ENCODE peak calls at places on chromosomes 3 and 15, in seven cellular contexts. N is GM23338, L is astrocyte, H is small intestine, S is hepatocyte, B is AG04450, U is A549. V is an unnamed sample.

GRCh38 chr3:25354071-25354470 is 74.0 kb upstream of the RARB start:
- DNase-seq in N (no peak), L (peak), H (no peak), S (no peak), B (no peak), U (no peak), V (peak)

GRCh38 chr15:88375234-88375926 is 91.8 kb downstream of the MRPL46 start:
- DNase-seq in N (peak), L (peak), H (no peak), S (peak), B (peak), U (peak), V (peak)

GRCh38 chr3:72448375-72448823 is 399.8 kb downstream of the SHQ1 start:
- DNase-seq in N (no peak), L (no peak), H (no peak), S (no peak), B (no peak), U (no peak), V (no peak)

GRCh38 chr3:173932624-173933023 is 535.1 kb downstream of the NLGN1 start:
- DNase-seq in N (no peak), L (peak), H (no peak), S (peak), B (no peak), U (no peak), V (peak)

GRCh38 chr3:54353547-54354339 is 231.4 kb downstream of the CACNA2D3 start:
- DNase-seq in N (no peak), L (no peak), H (no peak), S (no peak), B (no peak), U (no peak), V (no peak)

GRCh38 chr15:92907880-92908279 is 7.8 kb downstream of the CHD2 start:
- DNase-seq in N (no peak), L (peak), H (no peak), S (peak), B (peak), U (no peak), V (peak)

GRCh38 chr3:41328916-41329315 is 129.6 kb downstream of the CTNNB1 start:
- DNase-seq in N (no peak), L (peak), H (no peak), S (no peak), B (no peak), U (no peak), V (no peak)

GRCh38 chr3:151561878-151562277 is 101.0 kb upstream of the IGSF10 start:
- DNase-seq in N (no peak), L (peak), H (no peak), S (no peak), B (no peak), U (no peak), V (no peak)

GRCh38 chr3:152325136-152325535 is 56.4 kb downstream of the MBNL1 start:
- DNase-seq in N (no peak), L (no peak), H (no peak), S (no peak), B (no peak), U (no peak), V (no peak)

GRCh38 chr3:187265461-187265955 is 26.0 kb downstream of the MASP1 start:
- DNase-seq in N (no peak), L (no peak), H (no peak), S (peak), B (no peak), U (no peak), V (no peak)

GRCh38 chr3:174436367-174436766 is 422.8 kb upstream of the NAALADL2 start:
- DNase-seq in N (no peak), L (no peak), H (no peak), S (no peak), B (no peak), U (no peak), V (no peak)

GRCh38 chr3:188915137-188915536 is 256.6 kb upstream of the TPRG1 start:
- DNase-seq in N (no peak), L (peak), H (no peak), S (no peak), B (no peak), U (no peak), V (no peak)

GRCh38 chr15:101057841-101058407 is 138.8 kb downstream of the LRRK1 start:
- DNase-seq in N (no peak), L (no peak), H (no peak), S (peak), B (no peak), U (no peak), V (no peak)

GRCh38 chr3:94004301-94004910 is 24.0 kb downstream of the STX19 start:
- DNase-seq in N (peak), L (peak), H (peak), S (peak), B (peak), U (peak), V (no peak)

GRCh38 chr3:39205919-39206516 is 13.6 kb upstream of the XIRP1 start:
- DNase-seq in N (no peak), L (no peak), H (no peak), S (no peak), B (no peak), U (no peak), V (no peak)

GRCh38 chr3:106281231-106281630 is 412.4 kb upstream of the CBLB start:
- DNase-seq in N (no peak), L (peak), H (no peak), S (peak), B (peak), U (no peak), V (no peak)

GRCh38 chr15:46091860-46092450 is 457.1 kb downstream of the SQOR start:
- DNase-seq in N (peak), L (no peak), H (peak), S (peak), B (peak), U (peak), V (no peak)

GRCh38 chr15:58933311-58934113 is at the start of gene SLTM:
- DNase-seq in N (peak), L (peak), H (peak), S (peak), B (peak), U (peak), V (peak)

GRCh38 chr3:123819949-123820348 is 64.2 kb downstream of the MYLK start:
- DNase-seq in N (no peak), L (no peak), H (no peak), S (no peak), B (no peak), U (no peak), V (no peak)

GRCh38 chr15:60766391-60767128 is 287.6 kb upstream of the ICE2 start:
- DNase-seq in N (peak), L (no peak), H (no peak), S (no peak), B (no peak), U (no peak), V (no peak)

GRCh38 chr3:30161370-30161769 is 445.0 kb upstream of the TGFBR2 start:
- DNase-seq in N (no peak), L (peak), H (no peak), S (no peak), B (peak), U (no peak), V (peak)

GRCh38 chr3:47404955-47405790 is 24.4 kb downstream of the PTPN23 start:
- DNase-seq in N (no peak), L (peak), H (no peak), S (no peak), B (no peak), U (no peak), V (no peak)

GRCh38 chr15:100216177-100216576 is 125.6 kb downstream of the ADAMTS17 start:
- DNase-seq in N (no peak), L (no peak), H (peak), S (peak), B (no peak), U (no peak), V (no peak)

GRCh38 chr15:70379938-70380337 is 282.2 kb upstream of the TLE3 start:
- DNase-seq in N (no peak), L (no peak), H (no peak), S (no peak), B (no peak), U (no peak), V (no peak)

GRCh38 chr15:72616491-72617210 is 37.8 kb upstream of the GOLGA6B start:
- DNase-seq in N (peak), L (no peak), H (no peak), S (no peak), B (no peak), U (no peak), V (no peak)

GRCh38 chr3:124384527-124384926 is 345.7 kb upstream of the UMPS start:
- DNase-seq in N (no peak), L (no peak), H (no peak), S (no peak), B (no peak), U (no peak), V (no peak)

GRCh38 chr3:135134717-135135116 is 339.7 kb downstream of the EPHB1 start:
- DNase-seq in N (no peak), L (no peak), H (no peak), S (no peak), B (no peak), U (no peak), V (no peak)

GRCh38 chr15:101306341-101307047 is 11.4 kb upstream of the SNRPA1 start:
- DNase-seq in N (no peak), L (no peak), H (no peak), S (no peak), B (no peak), U (no peak), V (no peak)

GRCh38 chr3:106114848-106115247 is 246.0 kb upstream of the CBLB start:
- DNase-seq in N (no peak), L (peak), H (no peak), S (no peak), B (no peak), U (no peak), V (no peak)

GRCh38 chr3:52531636-52532516 is 1.8 kb downstream of the NT5DC2 start:
- DNase-seq in N (no peak), L (no peak), H (no peak), S (no peak), B (no peak), U (no peak), V (no peak)

GRCh38 chr15:99508807-99509311 is 56.9 kb upstream of the MEF2A start:
- DNase-seq in N (no peak), L (no peak), H (no peak), S (no peak), B (no peak), U (no peak), V (no peak)

GRCh38 chr15:63350178-63350621 is 31.4 kb downstream of the CA12 start:
- DNase-seq in N (no peak), L (no peak), H (no peak), S (no peak), B (no peak), U (no peak), V (no peak)

GRCh38 chr3:48715179-48715800 is 1.7 kb downstream of the IP6K2 start:
- DNase-seq in N (peak), L (peak), H (no peak), S (peak), B (no peak), U (no peak), V (no peak)

GRCh38 chr3:139836656-139837464 is 98.1 kb upstream of the CLSTN2 start:
- DNase-seq in N (no peak), L (no peak), H (no peak), S (no peak), B (no peak), U (no peak), V (no peak)

GRCh38 chr3:186759231-186759930 is 24.0 kb upstream of the EIF4A2 start:
- DNase-seq in N (peak), L (peak), H (no peak), S (no peak), B (no peak), U (no peak), V (no peak)

GRCh38 chr3:100590114-100590839 is 19.1 kb upstream of the ADGRG7 start:
- DNase-seq in N (peak), L (peak), H (peak), S (peak), B (peak), U (peak), V (peak)
- H3K4me3 ChIP-seq in N (peak), L (peak), H (no peak), S (no peak), B (peak), U (peak), V (no peak)

GRCh38 chr3:143535994-143536784 is 312.1 kb downstream of the SLC9A9 start:
- DNase-seq in N (no peak), L (no peak), H (peak), S (no peak), B (no peak), U (no peak), V (no peak)
- H3K4me3 ChIP-seq in N (no peak), L (no peak), H (no peak), S (no peak), B (no peak), U (no peak), V (no peak)

DNA sequence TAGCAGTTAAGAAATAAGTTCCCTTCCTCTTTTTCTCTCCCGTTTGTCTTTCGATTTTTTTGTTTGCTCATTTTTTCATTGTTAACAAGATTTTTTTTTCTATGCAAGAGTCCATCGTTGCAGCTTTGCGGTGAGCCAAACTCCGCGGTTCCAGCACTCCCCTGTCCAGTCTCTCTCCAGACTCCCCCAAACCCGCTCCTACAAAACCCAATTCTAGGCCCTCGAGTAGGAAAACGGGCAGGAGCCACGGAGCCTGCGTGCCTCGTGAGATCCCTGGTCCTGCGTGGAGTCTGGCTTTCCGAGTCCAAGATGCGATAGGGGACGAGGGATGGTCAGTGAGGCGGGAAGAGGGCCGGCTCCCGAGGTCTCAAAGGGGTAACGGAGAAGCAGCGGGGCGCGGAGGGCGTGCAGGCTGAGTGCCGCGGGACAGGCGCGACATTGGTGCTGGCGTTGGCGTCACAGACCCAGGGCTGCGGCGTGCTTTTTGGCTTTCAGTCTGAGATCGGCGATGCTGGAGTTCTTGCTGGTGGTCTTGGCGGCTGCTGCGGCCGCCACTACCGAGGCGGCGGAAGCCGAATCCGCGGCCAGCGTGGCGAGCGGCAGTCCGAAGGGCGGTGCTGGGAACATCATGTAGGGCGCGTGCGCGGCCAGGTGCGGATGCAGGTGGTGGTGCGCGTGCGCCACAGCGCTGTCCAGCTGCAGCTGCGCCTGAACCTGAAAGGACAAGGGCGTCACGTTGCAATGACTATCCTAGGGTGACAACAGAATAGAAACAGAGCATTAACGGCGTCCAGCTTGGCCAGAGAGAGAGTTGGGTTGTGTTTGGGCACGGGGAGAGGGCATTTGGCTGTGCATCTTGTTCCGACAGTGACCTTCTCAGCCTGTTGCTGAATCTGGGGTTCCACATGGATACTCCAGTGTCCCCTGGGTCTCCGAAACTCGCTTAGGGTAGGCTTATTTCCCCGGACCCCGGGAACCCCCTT is 8.4 kb downstream of the SHOX2 start:
- DNase-seq in N (peak), L (no peak), H (peak), S (peak), B (no peak), U (peak), V (no peak)
- H3K4me3 ChIP-seq in N (peak), L (peak), H (no peak), S (peak), B (peak), U (peak), V (peak)

GRCh38 chr3:2735392-2735894 is 374.7 kb downstream of the IL5RA start:
- DNase-seq in N (no peak), L (no peak), H (no peak), S (no peak), B (no peak), U (no peak), V (no peak)
- H3K4me3 ChIP-seq in N (no peak), L (no peak), H (no peak), S (no peak), B (no peak), U (no peak), V (no peak)

GRCh38 chr15:85707519-85708338 is 87.0 kb downstream of the KLHL25 start:
- DNase-seq in N (no peak), L (peak), H (peak), S (peak), B (no peak), U (no peak), V (no peak)
- H3K4me3 ChIP-seq in N (no peak), L (no peak), H (no peak), S (peak), B (peak), U (peak), V (peak)

DNA sequence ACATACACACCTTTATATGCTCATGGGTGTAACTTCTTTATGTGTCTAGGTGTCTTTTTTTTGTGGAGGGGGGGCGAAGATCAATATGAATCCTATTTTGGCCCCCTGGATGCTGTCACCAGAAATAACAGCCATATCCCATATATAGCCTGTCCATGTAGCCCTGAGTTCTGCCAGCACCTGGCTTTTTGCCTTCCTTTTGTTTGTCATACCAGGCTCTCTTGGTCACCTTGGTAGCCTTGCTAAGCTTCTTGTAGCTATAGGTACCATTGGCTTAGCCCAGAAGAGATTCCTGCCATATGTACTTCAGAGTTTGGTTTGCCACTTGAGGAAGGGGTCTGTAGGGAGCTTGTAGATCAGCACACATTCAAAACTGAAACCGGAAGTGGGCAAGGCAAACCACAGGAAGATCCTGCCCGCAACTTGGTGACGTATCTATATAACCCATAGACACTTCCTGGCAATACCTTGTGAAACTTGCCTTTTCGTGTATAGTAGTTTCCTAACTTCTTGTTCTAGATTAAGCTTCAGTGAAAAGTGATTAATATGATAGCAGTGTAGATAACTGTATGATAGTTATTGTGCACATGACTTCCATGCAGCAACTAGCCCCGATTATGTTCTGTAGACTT is 11.9 kb downstream of the RASA2 start:
- DNase-seq in N (peak), L (no peak), H (peak), S (no peak), B (no peak), U (no peak), V (no peak)
- H3K4me3 ChIP-seq in N (no peak), L (no peak), H (no peak), S (no peak), B (no peak), U (no peak), V (no peak)

GRCh38 chr3:153625506-153625905 is 463.5 kb downstream of the RAP2B start:
- DNase-seq in N (no peak), L (no peak), H (no peak), S (no peak), B (no peak), U (no peak), V (no peak)

GRCh38 chr3:153626158-153626557 is 464.1 kb downstream of the RAP2B start:
- DNase-seq in N (no peak), L (no peak), H (no peak), S (no peak), B (no peak), U (no peak), V (no peak)

GRCh38 chr3:153621988-153622387 is 460.0 kb downstream of the RAP2B start:
- DNase-seq in N (no peak), L (no peak), H (peak), S (no peak), B (no peak), U (no peak), V (no peak)

GRCh38 chr3:153623834-153624233 is 461.8 kb downstream of the RAP2B start:
- DNase-seq in N (no peak), L (no peak), H (no peak), S (no peak), B (no peak), U (no peak), V (no peak)

DNA sequence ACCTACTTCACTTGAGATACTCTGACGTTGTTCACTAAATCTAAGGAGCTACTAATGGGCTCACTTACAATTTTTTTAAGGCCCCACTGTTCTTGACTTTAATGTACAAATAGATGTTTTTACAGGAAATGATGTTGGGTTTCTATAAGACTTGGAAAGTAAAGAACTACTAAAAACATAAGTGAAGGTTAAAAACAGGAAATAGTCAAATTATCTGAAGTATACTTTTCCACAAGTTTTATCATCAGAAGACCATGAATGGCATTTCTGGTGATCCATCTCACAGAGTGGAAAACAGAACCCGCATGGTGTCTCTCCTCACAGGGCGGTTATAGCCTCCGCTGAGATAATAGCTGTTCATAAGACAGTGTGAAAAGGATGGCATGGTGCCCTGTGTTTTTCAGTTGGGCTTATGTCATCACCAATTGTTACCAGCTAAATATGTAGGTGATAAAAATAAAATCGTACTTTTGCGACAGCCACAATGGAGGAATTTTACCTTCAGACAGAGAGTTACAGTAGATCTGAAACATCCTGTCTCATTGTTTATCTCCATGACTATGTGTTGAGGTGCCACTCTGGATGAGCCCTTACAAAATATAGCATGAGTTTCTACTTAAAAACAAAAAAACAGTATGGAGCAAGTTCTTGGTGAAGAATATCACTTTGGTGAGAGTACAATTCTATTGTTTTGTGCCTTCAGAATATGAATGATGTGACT is 462.4 kb downstream of the RAP2B start:
- DNase-seq in N (no peak), L (no peak), H (no peak), S (no peak), B (no peak), U (no peak), V (no peak)
- H3K4me3 ChIP-seq in N (no peak), L (no peak), H (no peak), S (no peak), B (no peak), U (no peak), V (no peak)

DNA sequence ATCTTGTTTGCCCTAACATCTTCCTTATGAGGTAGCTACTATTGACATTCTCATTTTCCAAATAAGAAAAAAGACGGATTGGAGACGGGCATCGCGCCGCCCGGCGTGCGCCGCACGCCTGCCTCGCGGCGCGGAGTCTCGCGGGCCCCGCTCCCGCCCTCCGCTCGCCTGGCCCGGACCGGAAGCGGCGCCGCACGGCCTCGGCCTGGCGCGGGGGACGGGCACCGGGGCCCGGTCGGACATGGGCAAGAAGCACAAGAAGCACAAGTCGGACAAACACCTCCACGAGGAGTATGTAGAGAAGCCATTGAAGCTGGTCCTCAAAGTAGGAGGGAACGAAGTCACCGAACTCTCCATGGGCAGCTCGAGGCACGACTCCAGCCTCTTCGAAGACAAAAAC is 112.0 kb downstream of the IL12A start:
- DNase-seq in N (no peak), L (no peak), H (no peak), S (no peak), B (no peak), U (no peak), V (no peak)
- H3K4me3 ChIP-seq in N (no peak), L (no peak), H (no peak), S (no peak), B (no peak), U (no peak), V (no peak)